ENCODE peak calls at places on chromosomes 3 and 15, in seven cellular contexts. P, D, T, C, F, V and J are unnamed samples.

GRCh38 chr3:141530133-141530768 is 43.4 kb downstream of the RASA2 start:
- DNase-seq in P (no peak), T (no peak), C (no peak), F (no peak), D (no peak), V (no peak), J (no peak)

GRCh38 chr3:194588236-194588635 is 45.0 kb downstream of the TMEM44 start:
- DNase-seq in P (no peak), T (no peak), F (no peak), C (no peak), V (no peak), D (no peak), J (no peak)

GRCh38 chr3:90062018-90062417 is 954.6 kb downstream of the EPHA3 start:
- DNase-seq in P (no peak), C (no peak), D (no peak), V (no peak), F (no peak), T (peak), J (no peak)

GRCh38 chr3:52190294-52190841 is 7.6 kb upstream of the ALAS1 start:
- DNase-seq in F (peak), D (no peak), P (no peak), V (no peak), C (peak), T (no peak), J (no peak)

GRCh38 chr3:113374078-113374477 is 67.2 kb downstream of the CFAP44 start:
- DNase-seq in P (no peak), V (no peak), T (no peak), D (no peak), C (no peak), F (no peak), J (no peak)

GRCh38 chr15:97504031-97504430 is 456.5 kb upstream of the ARRDC4 start:
- DNase-seq in F (no peak), V (no peak), P (no peak), D (no peak), T (peak), C (no peak), J (no peak)

GRCh38 chr3:15476378-15476777 is 45.1 kb downstream of the COLQ start:
- DNase-seq in V (no peak), D (no peak), T (no peak), C (no peak), F (no peak), P (no peak), J (no peak)

GRCh38 chr3:16329036-16329791 is 64.2 kb downstream of the OXNAD1 start:
- DNase-seq in D (no peak), P (no peak), F (no peak), V (no peak), T (no peak), C (no peak), J (no peak)

GRCh38 chr15:66948294-66948693 is 117.1 kb upstream of the SMAD3 start:
- DNase-seq in T (no peak), C (no peak), D (no peak), P (no peak), V (no peak), F (no peak), J (no peak)

GRCh38 chr3:187247398-187247797 is 44.1 kb downstream of the MASP1 start:
- DNase-seq in F (no peak), C (no peak), T (no peak), V (no peak), D (no peak), P (no peak), J (no peak)

GRCh38 chr3:188179006-188179966 is 25.3 kb downstream of the LPP start:
- DNase-seq in P (no peak), V (no peak), C (peak), F (no peak), T (no peak), D (peak), J (no peak)

GRCh38 chr3:55264933-55265332 is 222.2 kb downstream of the WNT5A start:
- DNase-seq in P (no peak), C (no peak), T (no peak), F (no peak), D (no peak), V (no peak), J (no peak)

GRCh38 chr3:13040381-13041074 is 32.7 kb downstream of the IQSEC1 start:
- DNase-seq in V (no peak), C (no peak), D (no peak), T (no peak), P (peak), F (no peak), J (no peak)

GRCh38 chr3:33044676-33045075 is 52.3 kb downstream of the GLB1 start:
- DNase-seq in V (no peak), F (no peak), P (no peak), T (no peak), C (no peak), D (no peak), J (no peak)

GRCh38 chr15:63601026-63601726 is 4.0 kb downstream of the FBXL22 start:
- DNase-seq in C (peak), D (peak), F (no peak), V (peak), P (peak), T (peak), J (no peak)

GRCh38 chr3:31132132-31132769 is 237.8 kb upstream of the GADL1 start:
- DNase-seq in P (no peak), V (no peak), T (peak), D (no peak), C (no peak), F (no peak), J (no peak)

GRCh38 chr15:84826369-84826823 is 9.2 kb downstream of the ALPK3 start:
- DNase-seq in F (peak), V (no peak), P (peak), D (no peak), C (peak), T (peak), J (no peak)

GRCh38 chr15:63945005-63945788 is 101.1 kb downstream of the DAPK2 start:
- DNase-seq in F (peak), P (peak), T (peak), C (peak), D (peak), V (peak), J (no peak)

GRCh38 chr3:100400424-100400781 is 486 bp downstream of the TOMM70 start:
- DNase-seq in D (no peak), F (no peak), T (peak), P (peak), V (no peak), C (no peak), J (peak)

GRCh38 chr3:86814918-86815655 is 175.9 kb downstream of the VGLL3 start:
- DNase-seq in F (no peak), D (no peak), C (no peak), V (no peak), P (no peak), T (no peak), J (no peak)

GRCh38 chr3:34008191-34008590 is 209.8 kb downstream of the PDCD6IP start:
- DNase-seq in D (peak), F (no peak), C (no peak), T (no peak), P (no peak), V (no peak), J (no peak)

GRCh38 chr3:138833908-138834358 is 795 bp downstream of the PIK3CB start:
- DNase-seq in V (peak), C (no peak), F (no peak), P (no peak), T (no peak), D (peak), J (no peak)

GRCh38 chr15:63218114-63218808 is 28.9 kb downstream of the RAB8B start:
- DNase-seq in D (no peak), C (no peak), V (no peak), T (peak), F (no peak), P (no peak), J (no peak)

GRCh38 chr3:126132751-126133511 is 47.5 kb downstream of the ALDH1L1 start:
- DNase-seq in T (no peak), C (no peak), F (peak), P (no peak), D (peak), V (no peak), J (peak)

GRCh38 chr15:53716909-53717878 is 42.3 kb downstream of the WDR72 start:
- DNase-seq in D (no peak), P (no peak), C (no peak), V (no peak), F (no peak), T (no peak), J (no peak)
- TF ChIP-seq CTCF in D (peak), P (peak), C (peak), V (peak), F (no peak), T (peak), J (peak)

GRCh38 chr3:71416868-71417267 is 166.7 kb downstream of the FOXP1 start:
- DNase-seq in C (no peak), V (no peak), P (no peak), D (no peak), T (no peak), F (no peak), J (no peak)
- TF ChIP-seq CTCF in C (no peak), V (peak), P (no peak), D (no peak), T (no peak), F (no peak), J (peak)

GRCh38 chr15:79003301-79003700 is 58.5 kb upstream of the CTSH start:
- DNase-seq in C (no peak), F (no peak), T (no peak), P (no peak), V (no peak), D (no peak), J (no peak)

GRCh38 chr15:79006071-79006470 is 61.2 kb upstream of the CTSH start:
- DNase-seq in D (no peak), P (no peak), V (no peak), F (no peak), C (no peak), T (no peak), J (no peak)

GRCh38 chr15:79004336-79004735 is 59.5 kb upstream of the CTSH start:
- DNase-seq in P (peak), D (no peak), T (peak), V (no peak), F (no peak), C (no peak), J (no peak)

GRCh38 chr15:79003896-79004295 is 59.0 kb upstream of the CTSH start:
- DNase-seq in V (no peak), P (no peak), D (no peak), T (no peak), F (no peak), C (no peak), J (no peak)

DNA sequence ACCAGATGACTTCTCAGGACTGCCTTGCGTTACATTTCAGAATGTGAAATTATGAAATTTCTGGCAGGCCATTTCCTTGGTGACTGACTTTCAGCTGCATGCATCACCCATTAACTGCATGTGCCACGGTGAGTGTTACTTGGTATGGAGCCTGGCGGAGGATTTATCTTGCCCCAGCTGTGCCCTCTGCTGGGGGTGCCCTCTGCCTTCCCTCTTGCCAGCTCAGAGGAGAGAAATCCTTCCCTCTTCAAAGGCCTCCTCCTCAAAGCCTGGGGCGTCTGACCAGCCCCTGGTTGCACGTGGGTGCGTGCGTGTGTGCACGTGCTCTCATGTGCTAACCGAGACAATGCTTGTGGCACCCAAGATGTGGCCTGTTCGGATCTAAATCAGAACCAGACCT is 57.8 kb upstream of the CTSH start:
- DNase-seq in P (no peak), F (no peak), T (no peak), D (no peak), C (no peak), V (no peak), J (no peak)
- TF ChIP-seq CTCF in P (no peak), F (no peak), T (no peak), D (no peak), C (no peak), V (no peak), J (no peak)

GRCh38 chr3:128748527-128748926 is 22.5 kb downstream of the RAB7A start:
- DNase-seq in C (no peak), T (no peak), F (no peak), P (no peak), V (no peak), D (no peak), J (no peak)

GRCh38 chr3:128742821-128743594 is 17.0 kb downstream of the RAB7A start:
- DNase-seq in P (no peak), D (no peak), F (no peak), V (no peak), C (no peak), T (no peak), J (no peak)

GRCh38 chr3:128746881-128747280 is 20.9 kb downstream of the RAB7A start:
- DNase-seq in D (no peak), T (no peak), P (no peak), C (no peak), V (no peak), F (no peak), J (no peak)

GRCh38 chr3:128749035-128749434 is 23.1 kb downstream of the RAB7A start:
- DNase-seq in C (no peak), V (no peak), F (no peak), P (no peak), T (no peak), D (no peak), J (no peak)

DNA sequence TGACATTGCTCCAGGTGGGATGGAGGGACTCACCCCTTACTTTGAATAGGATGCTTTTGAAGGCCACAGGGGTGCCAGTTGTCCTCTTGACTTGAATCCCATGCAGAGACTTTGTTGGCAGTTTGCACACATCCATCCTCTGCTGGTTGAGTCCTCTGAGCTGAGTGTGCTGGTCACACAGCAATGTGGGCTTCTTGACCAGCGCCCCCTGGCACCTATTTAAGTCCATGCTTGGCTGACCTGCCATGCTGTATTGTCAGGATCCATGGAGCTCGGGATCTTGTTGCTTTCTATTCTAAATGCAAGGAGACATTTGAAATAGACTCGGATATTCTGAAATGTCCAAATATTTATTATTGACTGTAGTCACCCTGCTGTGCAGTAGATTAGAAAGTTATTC is 19.8 kb downstream of the RAB7A start:
- DNase-seq in P (no peak), F (no peak), T (no peak), C (no peak), V (no peak), D (no peak), J (no peak)
- TF ChIP-seq CTCF in P (no peak), F (no peak), T (no peak), C (no peak), V (no peak), D (no peak), J (no peak)

DNA sequence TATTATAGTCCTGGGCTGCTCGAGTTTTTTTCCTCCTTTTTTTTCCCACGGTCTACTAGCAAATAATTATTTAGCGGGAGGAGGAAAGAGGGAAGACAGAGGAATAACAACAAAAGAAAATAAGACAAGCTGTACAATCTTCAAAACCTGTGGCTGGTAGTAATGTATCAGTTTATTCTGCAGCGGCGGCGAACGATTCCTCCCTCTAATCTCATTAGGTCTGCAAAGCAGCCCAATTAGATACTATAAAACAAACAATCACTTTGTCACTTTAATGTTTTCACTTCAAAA is 398 bp upstream of the TLE3 start:
- DNase-seq in T (no peak), D (no peak), F (no peak), C (no peak), P (no peak), V (no peak), J (no peak)
- TF ChIP-seq CTCF in T (no peak), D (no peak), F (no peak), C (no peak), P (no peak), V (no peak), J (peak)

GRCh38 chr3:153439780-153440179 is 277.8 kb downstream of the RAP2B start:
- DNase-seq in V (no peak), P (no peak), D (no peak), F (no peak), T (no peak), C (no peak), J (no peak)
- TF ChIP-seq CTCF in V (no peak), P (no peak), D (no peak), F (no peak), T (no peak), C (no peak), J (no peak)